ENCODE peak calls at places on chromosomes 7 and 10, in six cellular contexts. One of them, this sample, is unnamed.

GRCh38 chr7:98211221-98211675 is at the start of gene BHLHA15:
- DNase-seq in ovary: no peak
- DNase-seq in sigmoid colon: peak; percentile 56
- DNase-seq in transverse colon: peak; percentile 81
- DNase-seq in A549: peak; percentile 37
- DNase-seq in upper lobe of left lung: peak; percentile 93
- DNase-seq in this sample: no peak

GRCh38 chr7:117143580-117143979 is 179.3 kb downstream of the WNT2 start:
- DNase-seq in A549: no peak
- DNase-seq in upper lobe of left lung: no peak
- DNase-seq in transverse colon: no peak
- DNase-seq in ovary: no peak
- DNase-seq in sigmoid colon: no peak
- DNase-seq in this sample: no peak

GRCh38 chr7:133310232-133310852 is 57.5 kb downstream of the EXOC4 start:
- DNase-seq in ovary: no peak
- DNase-seq in sigmoid colon: no peak
- DNase-seq in A549: no peak
- DNase-seq in transverse colon: no peak
- DNase-seq in upper lobe of left lung: no peak
- DNase-seq in this sample: no peak

GRCh38 chr7:135168001-135168400 is 2.5 kb downstream of the CYREN start:
- DNase-seq in transverse colon: peak; percentile 48
- DNase-seq in sigmoid colon: no peak
- DNase-seq in A549: no peak
- DNase-seq in upper lobe of left lung: no peak
- DNase-seq in ovary: no peak
- DNase-seq in this sample: no peak

GRCh38 chr10:26269754-26270153 is 53.2 kb downstream of the GAD2 start:
- DNase-seq in sigmoid colon: no peak
- DNase-seq in A549: peak; percentile 43
- DNase-seq in ovary: no peak
- DNase-seq in transverse colon: no peak
- DNase-seq in upper lobe of left lung: no peak
- DNase-seq in this sample: no peak

GRCh38 chr7:98398567-98399372 is 2.1 kb downstream of the BAIAP2L1 start:
- DNase-seq in transverse colon: no peak
- DNase-seq in ovary: no peak
- DNase-seq in sigmoid colon: no peak
- DNase-seq in A549: no peak
- DNase-seq in upper lobe of left lung: no peak
- DNase-seq in this sample: no peak

GRCh38 chr7:12839508-12840153 is 152.2 kb downstream of the ARL4A start:
- DNase-seq in transverse colon: no peak
- DNase-seq in ovary: no peak
- DNase-seq in upper lobe of left lung: no peak
- DNase-seq in A549: no peak
- DNase-seq in sigmoid colon: no peak
- DNase-seq in this sample: no peak

GRCh38 chr10:105237685-105238084 is 596.6 kb downstream of the SORCS3 start:
- DNase-seq in ovary: no peak
- DNase-seq in sigmoid colon: no peak
- DNase-seq in transverse colon: no peak
- DNase-seq in A549: no peak
- DNase-seq in upper lobe of left lung: no peak
- DNase-seq in this sample: no peak

GRCh38 chr7:7385421-7385820 is 150.3 kb downstream of the COL28A1 start:
- DNase-seq in upper lobe of left lung: no peak
- DNase-seq in transverse colon: no peak
- DNase-seq in sigmoid colon: no peak
- DNase-seq in ovary: no peak
- DNase-seq in A549: no peak
- DNase-seq in this sample: no peak

GRCh38 chr7:89456556-89456955 is 661.0 kb upstream of the TEX47 start:
- DNase-seq in sigmoid colon: no peak
- DNase-seq in A549: no peak
- DNase-seq in transverse colon: no peak
- DNase-seq in ovary: no peak
- DNase-seq in upper lobe of left lung: no peak
- DNase-seq in this sample: no peak

GRCh38 chr10:104334965-104335650 is 3.2 kb downstream of the ITPRIP start:
- DNase-seq in upper lobe of left lung: no peak
- DNase-seq in transverse colon: no peak
- DNase-seq in ovary: no peak
- DNase-seq in sigmoid colon: peak; percentile 56
- DNase-seq in A549: no peak
- DNase-seq in this sample: no peak

GRCh38 chr7:99677646-99678045 is 2.1 kb downstream of the CYP3A5 start:
- DNase-seq in transverse colon: no peak
- DNase-seq in ovary: no peak
- DNase-seq in upper lobe of left lung: no peak
- DNase-seq in A549: no peak
- DNase-seq in sigmoid colon: no peak
- DNase-seq in this sample: no peak

GRCh38 chr10:80500572-80501380 is 36.9 kb upstream of the SH2D4B start:
- DNase-seq in ovary: no peak
- DNase-seq in upper lobe of left lung: no peak
- DNase-seq in transverse colon: no peak
- DNase-seq in A549: no peak
- DNase-seq in sigmoid colon: no peak
- DNase-seq in this sample: peak; percentile 58

GRCh38 chr7:17205850-17206353 is 92.5 kb upstream of the AHR start:
- DNase-seq in A549: no peak
- DNase-seq in sigmoid colon: no peak
- DNase-seq in transverse colon: no peak
- DNase-seq in ovary: no peak
- DNase-seq in upper lobe of left lung: no peak
- DNase-seq in this sample: no peak

GRCh38 chr10:73816917-73817729 is 5.7 kb upstream of the NDST2 start:
- DNase-seq in transverse colon: no peak
- DNase-seq in sigmoid colon: no peak
- DNase-seq in upper lobe of left lung: no peak
- DNase-seq in A549: no peak
- DNase-seq in ovary: no peak
- DNase-seq in this sample: no peak

GRCh38 chr7:15684834-15685233 is 1.6 kb downstream of the MEOX2 start:
- DNase-seq in A549: no peak
- DNase-seq in upper lobe of left lung: no peak
- DNase-seq in sigmoid colon: no peak
- DNase-seq in ovary: no peak
- DNase-seq in transverse colon: no peak
- DNase-seq in this sample: peak; percentile 52

GRCh38 chr7:130409067-130409721 is 28.9 kb downstream of the CPA1 start:
- DNase-seq in A549: no peak
- DNase-seq in transverse colon: no peak
- DNase-seq in sigmoid colon: no peak
- DNase-seq in upper lobe of left lung: no peak
- DNase-seq in ovary: no peak
- DNase-seq in this sample: no peak

DNA sequence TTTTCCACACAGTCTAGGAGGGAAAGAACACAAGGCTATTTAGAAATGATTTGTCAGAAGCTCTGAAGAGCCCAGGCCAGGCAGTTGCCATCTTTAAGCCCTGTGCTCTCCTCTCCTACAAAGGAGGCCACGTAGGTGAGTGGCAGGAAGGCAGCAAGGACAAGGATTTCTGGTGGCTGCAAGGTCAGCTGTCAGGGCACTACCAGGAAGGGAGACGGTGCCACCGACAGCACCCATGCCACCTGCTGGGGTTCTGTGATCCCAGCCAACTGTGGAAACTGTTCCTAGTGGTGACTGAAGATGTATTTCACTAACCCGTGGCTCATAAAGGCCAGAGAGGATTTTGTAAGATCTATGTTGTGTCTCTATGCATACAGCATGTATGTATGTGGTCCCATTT is 15.8 kb downstream of the BCCIP start:
- DNase-seq in A549: no peak
- DNase-seq in ovary: no peak
- DNase-seq in sigmoid colon: no peak
- DNase-seq in upper lobe of left lung: no peak
- DNase-seq in transverse colon: no peak
- DNase-seq in this sample: no peak
- TF ChIP-seq CTCF in A549: no peak
- TF ChIP-seq CTCF in ovary: no peak
- TF ChIP-seq CTCF in sigmoid colon: no peak
- TF ChIP-seq CTCF in upper lobe of left lung: no peak
- TF ChIP-seq CTCF in transverse colon: no peak
- TF ChIP-seq CTCF in this sample: no peak

GRCh38 chr7:113582471-113582870 is 336.3 kb downstream of the PPP1R3A start:
- DNase-seq in A549: no peak
- DNase-seq in transverse colon: no peak
- DNase-seq in sigmoid colon: no peak
- DNase-seq in ovary: no peak
- DNase-seq in upper lobe of left lung: no peak
- DNase-seq in this sample: no peak
- TF ChIP-seq POLR2A in A549: no peak
- TF ChIP-seq POLR2A in transverse colon: no peak
- TF ChIP-seq POLR2A in sigmoid colon: no peak
- TF ChIP-seq POLR2A in ovary: no peak
- TF ChIP-seq POLR2A in upper lobe of left lung: no peak
- TF ChIP-seq POLR2A in this sample: no peak

GRCh38 chr10:92592761-92593552 is at the start of gene KIF11:
- DNase-seq in transverse colon: peak; percentile 98
- DNase-seq in upper lobe of left lung: peak; percentile 97
- DNase-seq in A549: peak; percentile 84
- DNase-seq in ovary: peak; percentile 97
- DNase-seq in sigmoid colon: peak; percentile 98
- DNase-seq in this sample: peak; percentile 98
- TF ChIP-seq EP300 in transverse colon: no peak
- TF ChIP-seq EP300 in upper lobe of left lung: no peak
- TF ChIP-seq EP300 in A549: no peak
- TF ChIP-seq EP300 in ovary: no peak
- TF ChIP-seq EP300 in sigmoid colon: peak; percentile 36
- TF ChIP-seq EP300 in this sample: peak; percentile 38

GRCh38 chr7:37346761-37347160 is 101.9 kb downstream of the ELMO1 start:
- DNase-seq in sigmoid colon: no peak
- DNase-seq in upper lobe of left lung: no peak
- DNase-seq in A549: no peak
- DNase-seq in ovary: no peak
- DNase-seq in transverse colon: no peak
- DNase-seq in this sample: no peak

GRCh38 chr7:37342170-37342569 is 106.5 kb downstream of the ELMO1 start:
- DNase-seq in transverse colon: no peak
- DNase-seq in A549: no peak
- DNase-seq in sigmoid colon: no peak
- DNase-seq in upper lobe of left lung: no peak
- DNase-seq in ovary: no peak
- DNase-seq in this sample: no peak

GRCh38 chr7:37344886-37345579 is 103.6 kb downstream of the ELMO1 start:
- DNase-seq in transverse colon: no peak
- DNase-seq in upper lobe of left lung: no peak
- DNase-seq in ovary: no peak
- DNase-seq in sigmoid colon: no peak
- DNase-seq in A549: no peak
- DNase-seq in this sample: no peak

GRCh38 chr7:37341033-37341630 is 107.5 kb downstream of the ELMO1 start:
- DNase-seq in sigmoid colon: no peak
- DNase-seq in A549: no peak
- DNase-seq in upper lobe of left lung: no peak
- DNase-seq in ovary: no peak
- DNase-seq in transverse colon: no peak
- DNase-seq in this sample: no peak

GRCh38 chr7:37342665-37343471 is 105.8 kb downstream of the ELMO1 start:
- DNase-seq in sigmoid colon: no peak
- DNase-seq in transverse colon: peak; percentile 51
- DNase-seq in A549: no peak
- DNase-seq in ovary: no peak
- DNase-seq in upper lobe of left lung: peak; percentile 46
- DNase-seq in this sample: no peak
- TF ChIP-seq CTCF in sigmoid colon: no peak
- TF ChIP-seq CTCF in transverse colon: no peak
- TF ChIP-seq CTCF in A549: no peak
- TF ChIP-seq CTCF in ovary: no peak
- TF ChIP-seq CTCF in upper lobe of left lung: peak; percentile 35
- TF ChIP-seq CTCF in this sample: no peak

GRCh38 chr7:92245487-92246362 is at the start of the genes ANKIB1 and KRIT1:
- DNase-seq in upper lobe of left lung: peak; percentile 96
- DNase-seq in ovary: peak; percentile 83
- DNase-seq in A549: peak; percentile 80
- DNase-seq in sigmoid colon: peak; percentile 93
- DNase-seq in transverse colon: peak; percentile 90
- DNase-seq in this sample: peak; percentile 71
- TF ChIP-seq POLR2A in upper lobe of left lung: no peak
- TF ChIP-seq POLR2A in ovary: peak; percentile 72
- TF ChIP-seq POLR2A in A549: peak; percentile 50
- TF ChIP-seq POLR2A in sigmoid colon: peak; percentile 62
- TF ChIP-seq POLR2A in transverse colon: peak; percentile 76
- TF ChIP-seq POLR2A in this sample: peak; percentile 17

GRCh38 chr7:77837275-77837674 is 38.7 kb downstream of the PHTF2 start:
- DNase-seq in sigmoid colon: no peak
- DNase-seq in transverse colon: no peak
- DNase-seq in A549: no peak
- DNase-seq in upper lobe of left lung: no peak
- DNase-seq in ovary: no peak
- DNase-seq in this sample: no peak
- TF ChIP-seq EP300 in sigmoid colon: no peak
- TF ChIP-seq EP300 in transverse colon: no peak
- TF ChIP-seq EP300 in A549: no peak
- TF ChIP-seq EP300 in upper lobe of left lung: no peak
- TF ChIP-seq EP300 in ovary: no peak
- TF ChIP-seq EP300 in this sample: no peak

DNA sequence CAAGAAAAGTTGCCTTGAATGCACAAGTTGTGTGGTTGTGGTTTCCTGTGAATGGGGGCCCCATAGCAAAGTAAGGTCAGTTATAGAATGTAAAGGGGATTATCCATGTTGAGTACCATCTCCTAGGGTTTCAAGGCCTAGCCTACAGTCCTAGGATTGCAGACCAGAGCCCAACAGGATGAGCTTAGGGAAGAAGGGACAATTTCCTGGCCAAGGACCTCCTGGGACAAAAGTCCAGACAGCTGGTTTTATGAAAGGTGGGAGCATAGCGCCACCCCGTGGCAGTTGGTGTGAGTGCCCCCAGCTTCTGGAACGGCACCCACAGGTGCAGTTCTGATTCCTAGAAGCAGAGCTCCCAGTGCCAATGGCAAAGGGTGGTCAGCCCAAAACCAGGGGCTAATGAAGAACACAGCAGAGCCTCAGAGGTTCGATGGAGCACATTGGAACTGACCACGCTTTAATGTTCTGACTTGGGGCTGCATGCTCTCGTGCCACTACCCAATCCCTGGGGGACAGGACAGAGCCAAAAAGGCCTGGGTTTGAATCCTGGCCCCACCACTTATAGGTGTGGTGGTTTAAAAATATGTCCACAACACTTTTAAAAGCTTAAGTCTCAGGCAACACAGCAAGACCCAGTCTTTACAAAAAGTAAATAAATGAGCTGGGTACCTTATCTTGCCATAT is 25.8 kb upstream of the TMEM120A start:
- DNase-seq in transverse colon: peak; percentile 83
- DNase-seq in ovary: peak; percentile 57
- DNase-seq in sigmoid colon: peak; percentile 82
- DNase-seq in A549: peak; percentile 77
- DNase-seq in upper lobe of left lung: no peak
- DNase-seq in this sample: peak; percentile 75
- TF ChIP-seq CTCF in transverse colon: peak; percentile 92
- TF ChIP-seq CTCF in ovary: peak; percentile 58
- TF ChIP-seq CTCF in sigmoid colon: peak; percentile 88
- TF ChIP-seq CTCF in A549: peak; percentile 84
- TF ChIP-seq CTCF in upper lobe of left lung: peak; percentile 88
- TF ChIP-seq CTCF in this sample: peak; percentile 91